ENCODE peak calls at places on chromosome 12, in five cellular contexts. One of them, this sample, is unnamed.

GRCh38 chr12:53184828-53185227 is 4.1 kb upstream of the CSAD start:
- DNase-seq in HFF-Myc: no peak
- DNase-seq in aorta: no peak
- DNase-seq in tibial artery: no peak
- DNase-seq in thoracic aorta: no peak
- DNase-seq in this sample: no peak

GRCh38 chr12:128976120-128976519 is 122.8 kb downstream of the GLT1D1 start:
- DNase-seq in HFF-Myc: no peak
- DNase-seq in thoracic aorta: no peak
- DNase-seq in tibial artery: no peak
- DNase-seq in aorta: peak
- DNase-seq in this sample: no peak

GRCh38 chr12:77724367-77724957 is 106.2 kb upstream of the NAV3 start:
- DNase-seq in aorta: no peak
- DNase-seq in thoracic aorta: no peak
- DNase-seq in tibial artery: no peak
- DNase-seq in HFF-Myc: no peak
- DNase-seq in this sample: no peak

GRCh38 chr12:11693068-11693467 is 43.6 kb downstream of the ETV6 start:
- DNase-seq in aorta: peak
- DNase-seq in HFF-Myc: no peak
- DNase-seq in thoracic aorta: no peak
- DNase-seq in tibial artery: peak
- DNase-seq in this sample: no peak

GRCh38 chr12:30797689-30798088 is 42.9 kb upstream of the CAPRIN2 start:
- DNase-seq in tibial artery: no peak
- DNase-seq in thoracic aorta: no peak
- DNase-seq in HFF-Myc: no peak
- DNase-seq in aorta: no peak
- DNase-seq in this sample: no peak

GRCh38 chr12:121033625-121034349 is 5.3 kb downstream of the OASL start:
- DNase-seq in thoracic aorta: no peak
- DNase-seq in aorta: no peak
- DNase-seq in HFF-Myc: no peak
- DNase-seq in tibial artery: no peak
- DNase-seq in this sample: no peak

GRCh38 chr12:98188649-98189048 is 326.7 kb upstream of the TMPO start:
- DNase-seq in tibial artery: no peak
- DNase-seq in thoracic aorta: no peak
- DNase-seq in aorta: no peak
- DNase-seq in HFF-Myc: no peak
- DNase-seq in this sample: no peak

GRCh38 chr12:131901431-131902331 is 7.3 kb downstream of the ULK1 start:
- DNase-seq in tibial artery: no peak
- DNase-seq in thoracic aorta: no peak
- DNase-seq in aorta: peak
- DNase-seq in HFF-Myc: no peak
- DNase-seq in this sample: no peak

GRCh38 chr12:46188170-46188569 is 80.7 kb downstream of the SLC38A1 start:
- DNase-seq in thoracic aorta: no peak
- DNase-seq in HFF-Myc: no peak
- DNase-seq in tibial artery: no peak
- DNase-seq in aorta: no peak
- DNase-seq in this sample: no peak

GRCh38 chr12:56900583-56900982 is 33.6 kb downstream of the SDR9C7 start:
- DNase-seq in aorta: no peak
- DNase-seq in HFF-Myc: peak
- DNase-seq in tibial artery: no peak
- DNase-seq in thoracic aorta: no peak
- DNase-seq in this sample: no peak

GRCh38 chr12:77720258-77720657 is 110.4 kb upstream of the NAV3 start:
- DNase-seq in tibial artery: no peak
- DNase-seq in aorta: no peak
- DNase-seq in HFF-Myc: no peak
- DNase-seq in thoracic aorta: no peak
- DNase-seq in this sample: no peak

GRCh38 chr12:110862331-110862730 is 15.5 kb downstream of the CCDC63 start:
- DNase-seq in thoracic aorta: no peak
- DNase-seq in aorta: no peak
- DNase-seq in tibial artery: no peak
- DNase-seq in HFF-Myc: no peak
- DNase-seq in this sample: no peak

GRCh38 chr12:45257185-45257585 is 41.3 kb downstream of the ANO6 start:
- DNase-seq in tibial artery: no peak
- DNase-seq in thoracic aorta: no peak
- DNase-seq in HFF-Myc: no peak
- DNase-seq in aorta: no peak
- DNase-seq in this sample: no peak

GRCh38 chr12:115049617-115050016 is 365.6 kb upstream of the TBX3 start:
- DNase-seq in thoracic aorta: no peak
- DNase-seq in HFF-Myc: no peak
- DNase-seq in aorta: no peak
- DNase-seq in tibial artery: no peak
- DNase-seq in this sample: no peak

GRCh38 chr12:114664661-114665320 is 19.2 kb downstream of the TBX3 start:
- DNase-seq in aorta: no peak
- DNase-seq in tibial artery: no peak
- DNase-seq in HFF-Myc: no peak
- DNase-seq in thoracic aorta: no peak
- DNase-seq in this sample: no peak

GRCh38 chr12:62516932-62517331 is 50.3 kb downstream of the MON2 start:
- DNase-seq in aorta: no peak
- DNase-seq in tibial artery: no peak
- DNase-seq in HFF-Myc: no peak
- DNase-seq in thoracic aorta: no peak
- DNase-seq in this sample: no peak
- H3K4me3 ChIP-seq in aorta: no peak
- H3K4me3 ChIP-seq in tibial artery: no peak
- H3K4me3 ChIP-seq in HFF-Myc: no peak
- H3K4me3 ChIP-seq in thoracic aorta: no peak
- H3K4me3 ChIP-seq in this sample: no peak

GRCh38 chr12:80712866-80713265 is 3.8 kb upstream of the MYF5 start:
- DNase-seq in aorta: no peak
- DNase-seq in tibial artery: no peak
- DNase-seq in HFF-Myc: no peak
- DNase-seq in thoracic aorta: no peak
- DNase-seq in this sample: no peak

GRCh38 chr12:80713419-80713818 is 3.3 kb upstream of the MYF5 start:
- DNase-seq in thoracic aorta: no peak
- DNase-seq in tibial artery: no peak
- DNase-seq in aorta: no peak
- DNase-seq in HFF-Myc: no peak
- DNase-seq in this sample: no peak

GRCh38 chr12:80715850-80716249 is 862 bp upstream of the MYF5 start:
- DNase-seq in thoracic aorta: no peak
- DNase-seq in tibial artery: no peak
- DNase-seq in aorta: no peak
- DNase-seq in HFF-Myc: no peak
- DNase-seq in this sample: no peak

GRCh38 chr12:80714846-80715245 is 1.9 kb upstream of the MYF5 start:
- DNase-seq in HFF-Myc: no peak
- DNase-seq in aorta: no peak
- DNase-seq in thoracic aorta: no peak
- DNase-seq in tibial artery: no peak
- DNase-seq in this sample: no peak

DNA sequence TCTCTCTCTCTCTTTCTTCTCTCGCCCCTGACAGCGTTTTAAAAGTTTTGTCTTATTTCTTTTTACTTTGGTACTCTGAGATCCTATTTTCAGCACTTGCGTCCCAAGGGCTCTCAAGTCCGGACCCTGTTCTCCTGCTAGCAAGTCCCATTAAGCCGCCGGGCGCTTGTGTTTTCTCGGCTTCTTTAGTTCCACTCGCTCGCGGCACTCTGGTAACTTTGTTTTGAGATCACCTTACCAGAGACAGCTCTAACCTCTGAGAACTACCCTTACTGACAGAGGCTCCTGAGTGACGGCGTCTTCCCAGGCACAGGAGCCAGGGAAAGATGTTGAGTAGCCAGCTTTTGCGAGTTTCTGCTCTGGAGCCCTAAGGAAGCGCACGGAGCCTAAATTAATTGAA is 2.7 kb upstream of the MYF5 start:
- DNase-seq in aorta: no peak
- DNase-seq in HFF-Myc: no peak
- DNase-seq in thoracic aorta: no peak
- DNase-seq in tibial artery: no peak
- DNase-seq in this sample: no peak
- H3K4me3 ChIP-seq in aorta: peak
- H3K4me3 ChIP-seq in HFF-Myc: peak
- H3K4me3 ChIP-seq in thoracic aorta: peak
- H3K4me3 ChIP-seq in tibial artery: peak
- H3K4me3 ChIP-seq in this sample: no peak

GRCh38 chr12:83143937-83144336 is 457.2 kb downstream of the TMTC2 start:
- DNase-seq in thoracic aorta: no peak
- DNase-seq in aorta: no peak
- DNase-seq in tibial artery: no peak
- DNase-seq in HFF-Myc: no peak
- DNase-seq in this sample: no peak

GRCh38 chr12:83145325-83145724 is 458.6 kb downstream of the TMTC2 start:
- DNase-seq in HFF-Myc: no peak
- DNase-seq in thoracic aorta: no peak
- DNase-seq in aorta: no peak
- DNase-seq in tibial artery: no peak
- DNase-seq in this sample: no peak

GRCh38 chr12:83141460-83141994 is 454.8 kb downstream of the TMTC2 start:
- DNase-seq in thoracic aorta: no peak
- DNase-seq in tibial artery: no peak
- DNase-seq in aorta: no peak
- DNase-seq in HFF-Myc: no peak
- DNase-seq in this sample: no peak

GRCh38 chr12:83140135-83140534 is 453.4 kb downstream of the TMTC2 start:
- DNase-seq in HFF-Myc: no peak
- DNase-seq in aorta: no peak
- DNase-seq in tibial artery: no peak
- DNase-seq in thoracic aorta: no peak
- DNase-seq in this sample: no peak

GRCh38 chr12:83142914-83143313 is 456.2 kb downstream of the TMTC2 start:
- DNase-seq in thoracic aorta: no peak
- DNase-seq in aorta: no peak
- DNase-seq in HFF-Myc: no peak
- DNase-seq in tibial artery: no peak
- DNase-seq in this sample: no peak
- H3K4me3 ChIP-seq in thoracic aorta: no peak
- H3K4me3 ChIP-seq in aorta: no peak
- H3K4me3 ChIP-seq in HFF-Myc: no peak
- H3K4me3 ChIP-seq in tibial artery: no peak
- H3K4me3 ChIP-seq in this sample: no peak

GRCh38 chr12:65004270-65004669 is 116.8 kb downstream of the WIF1 start:
- DNase-seq in aorta: no peak
- DNase-seq in tibial artery: no peak
- DNase-seq in HFF-Myc: no peak
- DNase-seq in thoracic aorta: no peak
- DNase-seq in this sample: no peak

GRCh38 chr12:65010437-65010836 is 110.7 kb downstream of the WIF1 start:
- DNase-seq in thoracic aorta: no peak
- DNase-seq in HFF-Myc: no peak
- DNase-seq in aorta: no peak
- DNase-seq in tibial artery: no peak
- DNase-seq in this sample: no peak

DNA sequence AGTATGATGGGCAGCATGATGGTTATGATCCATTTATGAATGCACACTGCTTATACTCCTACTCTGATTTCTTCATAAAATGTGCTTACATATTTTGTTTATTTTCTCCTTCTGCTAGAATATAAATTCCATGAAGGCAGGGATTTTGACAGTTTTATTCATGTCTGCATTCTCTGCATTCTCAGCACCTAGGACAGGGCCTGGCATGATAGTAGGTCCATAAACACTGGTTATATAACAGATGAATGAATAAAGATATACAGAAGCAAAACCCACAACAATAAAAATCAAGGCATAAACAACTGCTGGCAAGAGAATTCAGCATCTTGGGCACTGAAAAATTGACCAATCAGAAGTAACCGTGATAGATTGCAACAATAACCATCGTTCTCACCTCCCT is 115.4 kb downstream of the WIF1 start:
- DNase-seq in HFF-Myc: no peak
- DNase-seq in thoracic aorta: no peak
- DNase-seq in tibial artery: no peak
- DNase-seq in aorta: no peak
- DNase-seq in this sample: no peak
- H3K4me3 ChIP-seq in HFF-Myc: no peak
- H3K4me3 ChIP-seq in thoracic aorta: no peak
- H3K4me3 ChIP-seq in tibial artery: no peak
- H3K4me3 ChIP-seq in aorta: no peak
- H3K4me3 ChIP-seq in this sample: no peak